ENCODE peak calls at places on chromosomes 3 and 15, in four cellular contexts. G is breast epithelium, W is HCT116, I is stomach. B is an unnamed sample.

GRCh38 chr15:29102911-29103824 is 166.5 kb downstream of the NSMCE3 start:
- DNase-seq in G (no peak), W (no peak), I (no peak), B (no peak)

GRCh38 chr3:129428382-129429079 is at the start of gene EFCAB12:
- DNase-seq in G (peak; percentile 93), W (no peak), I (peak; percentile 97), B (peak; percentile 74)

GRCh38 chr15:78216276-78217229 is 17.8 kb downstream of the ACSBG1 start:
- DNase-seq in G (peak; percentile 81), W (no peak), I (peak; percentile 95), B (no peak)

GRCh38 chr3:10010546-10011465 is 15.4 kb upstream of the FANCD2 start:
- DNase-seq in G (peak; percentile 95), W (peak; percentile 72), I (peak; percentile 99), B (peak; percentile 97)

GRCh38 chr15:78616506-78616905 is 4.3 kb downstream of the CHRNA3 start:
- DNase-seq in G (no peak), W (no peak), I (peak; percentile 4), B (no peak)

GRCh38 chr15:27681038-27681437 is 418.1 kb downstream of the OCA2 start:
- DNase-seq in G (no peak), W (no peak), I (no peak), B (no peak)

GRCh38 chr15:68885070-68885469 is 45.3 kb upstream of the SPESP1 start:
- DNase-seq in G (no peak), W (no peak), I (no peak), B (no peak)

GRCh38 chr15:62600376-62600775 is 435.3 kb upstream of the C2CD4B start:
- DNase-seq in G (no peak), W (no peak), I (no peak), B (no peak)

GRCh38 chr15:74270854-74271520 is 34.9 kb downstream of the CCDC33 start:
- DNase-seq in G (no peak), W (no peak), I (no peak), B (no peak)

GRCh38 chr3:36496734-36497133 is 116.4 kb downstream of the STAC start:
- DNase-seq in G (no peak), W (no peak), I (no peak), B (no peak)

GRCh38 chr3:141241248-141242034 is 9.8 kb downstream of the PXYLP1 start:
- DNase-seq in G (no peak), W (no peak), I (no peak), B (no peak)

GRCh38 chr15:100580414-100580813 is 21.6 kb downstream of the LINS1 start:
- DNase-seq in G (no peak), W (no peak), I (no peak), B (no peak)
- TF ChIP-seq POLR2AphosphoS5 in G (no peak), W (no peak), I (no peak), B (no peak)

GRCh38 chr15:39582286-39582976 is 1.6 kb downstream of the THBS1 start:
- DNase-seq in G (no peak), W (no peak), I (no peak), B (no peak)
- TF ChIP-seq POLR2AphosphoS5 in G (peak; percentile 51), W (no peak), I (peak; percentile 39), B (no peak)

GRCh38 chr3:109328202-109328601 is 9.1 kb downstream of the DPPA4 start:
- DNase-seq in G (no peak), W (no peak), I (no peak), B (no peak)
- TF ChIP-seq POLR2AphosphoS5 in G (no peak), W (no peak), I (no peak), B (no peak)

GRCh38 chr3:170751083-170751893 is 118.7 kb downstream of the RPL22L1 start:
- DNase-seq in G (peak; percentile 41), W (peak; percentile 44), I (peak; percentile 60), B (no peak)
- TF ChIP-seq POLR2AphosphoS5 in G (no peak), W (no peak), I (peak; percentile 63), B (no peak)

DNA sequence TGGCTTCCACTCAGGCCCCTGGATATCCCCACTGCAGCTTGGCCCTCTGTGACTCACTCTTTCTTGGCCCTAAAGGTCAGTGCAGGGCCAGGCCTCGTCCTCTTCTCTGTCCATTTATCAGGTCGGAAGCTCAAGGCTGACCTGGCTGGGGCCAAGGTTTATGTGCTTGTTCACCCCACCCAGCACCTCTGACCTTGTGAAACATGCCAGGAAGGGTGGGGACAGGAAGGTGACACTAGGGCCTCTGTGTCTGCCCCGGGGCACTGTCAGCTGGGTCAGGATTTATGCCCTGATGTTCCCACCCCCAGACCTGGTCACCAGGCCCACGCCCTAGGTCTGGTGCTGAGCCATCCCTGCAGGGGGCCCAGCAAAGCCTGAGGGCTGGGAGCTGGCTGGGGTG is 103.8 kb downstream of the FBLN2 start:
- DNase-seq in G (no peak), W (no peak), I (no peak), B (no peak)
- TF ChIP-seq POLR2AphosphoS5 in G (no peak), W (no peak), I (no peak), B (no peak)

GRCh38 chr15:88255109-88255495 is 1.4 kb downstream of the NTRK3 start:
- DNase-seq in G (no peak), W (no peak), I (no peak), B (no peak)
- TF ChIP-seq POLR2AphosphoS5 in G (no peak), W (no peak), I (no peak), B (no peak)

B was measured in GM12892.